ENCODE peak calls at places on chromosomes 3 and 15, in ten cellular contexts. J, S, Q, M, C, O, X, G, V and A are unnamed samples.

GRCh38 chr3:79369306-79369705 is 398.5 kb downstream of the ROBO1 start:
- DNase-seq in S (no peak), X (no peak), M (no peak), Q (no peak), V (no peak), C (no peak), J (no peak), G (no peak), O (no peak), A (no peak)

GRCh38 chr3:152198655-152199054 is 70.1 kb upstream of the MBNL1 start:
- DNase-seq in O (no peak), Q (no peak), V (no peak), C (no peak), X (no peak), G (no peak), M (no peak), S (no peak), J (no peak), A (no peak)

GRCh38 chr3:188043891-188044290 is 110.1 kb upstream of the LPP start:
- DNase-seq in Q (no peak), S (no peak), C (no peak), M (no peak), O (no peak), J (no peak), G (no peak), X (no peak), V (no peak), A (no peak)

GRCh38 chr3:159796744-159797143 is 191.9 kb upstream of the IL12A start:
- DNase-seq in G (no peak), J (no peak), V (no peak), O (no peak), S (no peak), X (peak), M (no peak), Q (peak), C (no peak), A (no peak)

GRCh38 chr3:185754920-185755319 is 69.9 kb downstream of the IGF2BP2 start:
- DNase-seq in V (no peak), G (no peak), O (no peak), J (no peak), C (no peak), M (no peak), Q (no peak), X (no peak), S (no peak), A (no peak)

GRCh38 chr15:41865490-41866055 is 26.9 kb downstream of the PLA2G4B start:
- DNase-seq in M (no peak), J (no peak), V (no peak), Q (no peak), G (no peak), X (no peak), C (no peak), O (no peak), S (no peak), A (no peak)

GRCh38 chr3:150958694-150959093 is 13.8 kb downstream of the CLRN1 start:
- DNase-seq in O (no peak), C (no peak), Q (no peak), S (no peak), V (no peak), X (no peak), J (no peak), G (no peak), M (no peak), A (no peak)

GRCh38 chr3:133238015-133238414 is 161.8 kb upstream of the BFSP2 start:
- DNase-seq in Q (no peak), M (no peak), S (no peak), J (no peak), G (no peak), O (no peak), V (no peak), X (no peak), C (no peak), A (no peak)

GRCh38 chr3:188397766-188398705 is 244.1 kb downstream of the LPP start:
- DNase-seq in J (no peak), O (no peak), M (no peak), V (no peak), G (no peak), X (no peak), Q (no peak), S (no peak), C (no peak), A (no peak)

GRCh38 chr3:170007031-170007663 is 30.6 kb upstream of the GPR160 start:
- DNase-seq in X (peak), J (no peak), M (no peak), C (peak), S (peak), V (no peak), O (no peak), G (peak), Q (no peak), A (no peak)

GRCh38 chr15:69939513-69940440 is 157.9 kb downstream of the TLE3 start:
- DNase-seq in C (no peak), M (peak), J (no peak), X (no peak), S (no peak), O (peak), V (no peak), Q (no peak), G (no peak), A (peak)

GRCh38 chr3:149435936-149436885 is 38.3 kb upstream of the TM4SF4 start:
- DNase-seq in J (no peak), V (no peak), C (no peak), M (no peak), G (no peak), S (no peak), Q (no peak), O (no peak), X (no peak), A (no peak)

GRCh38 chr3:46110701-46111493 is 83.6 kb upstream of the XCR1 start:
- DNase-seq in M (no peak), C (no peak), S (no peak), X (peak), J (no peak), Q (peak), G (peak), O (no peak), V (peak), A (peak)

GRCh38 chr3:149732234-149732633 is 20.1 kb downstream of the COMMD2 start:
- DNase-seq in X (no peak), J (no peak), C (no peak), V (no peak), G (no peak), S (no peak), M (no peak), Q (no peak), O (no peak), A (no peak)

GRCh38 chr3:53750253-53751210 is 95.7 kb downstream of the CHDH start:
- DNase-seq in V (no peak), J (no peak), C (no peak), X (no peak), G (no peak), M (no peak), O (no peak), S (peak), Q (no peak), A (no peak)

GRCh38 chr3:180253283-180253682 is 216.5 kb upstream of the PEX5L start:
- DNase-seq in Q (no peak), V (no peak), M (no peak), C (no peak), X (no peak), S (no peak), G (no peak), J (no peak), O (no peak), A (no peak)

GRCh38 chr3:61094608-61095007 is 156.6 kb downstream of the FHIT start:
- DNase-seq in X (no peak), V (no peak), M (no peak), Q (no peak), G (no peak), O (no peak), J (no peak), S (no peak), C (no peak), A (no peak)

GRCh38 chr15:82568986-82569385 is 28.7 kb upstream of the RPS17 start:
- DNase-seq in G (no peak), V (no peak), M (no peak), Q (no peak), O (no peak), S (no peak), C (no peak), X (no peak), J (no peak), A (no peak)

GRCh38 chr15:82139823-82140268 is 94.0 kb upstream of the MEX3B start:
- DNase-seq in X (peak), M (no peak), Q (peak), S (no peak), V (no peak), J (no peak), G (no peak), C (no peak), O (no peak), A (peak)

GRCh38 chr3:99881121-99881524 is 63.5 kb downstream of the CMSS1 start:
- DNase-seq in S (no peak), O (no peak), Q (no peak), V (no peak), X (no peak), M (no peak), G (no peak), C (no peak), J (no peak), A (no peak)

GRCh38 chr15:91710072-91710471 is 143.4 kb upstream of the SLCO3A1 start:
- DNase-seq in X (no peak), Q (no peak), G (no peak), C (no peak), J (no peak), M (peak), V (no peak), S (no peak), O (no peak), A (no peak)

GRCh38 chr15:32642667-32643425 is 1.3 kb downstream of the SCG5 start:
- DNase-seq in V (no peak), S (no peak), O (no peak), C (no peak), X (no peak), G (no peak), J (no peak), M (no peak), Q (no peak), A (no peak)

GRCh38 chr3:50617096-50617791 is at the start of gene MAPKAPK3:
- DNase-seq in J (no peak), S (no peak), G (no peak), M (no peak), O (no peak), X (no peak), V (no peak), Q (no peak), C (no peak), A (peak)

GRCh38 chr3:146532406-146532805 is 12.0 kb downstream of the PLSCR1 start:
- DNase-seq in O (no peak), X (no peak), V (no peak), Q (no peak), J (no peak), S (no peak), G (no peak), C (no peak), M (no peak), A (no peak)